ENCODE peak calls at places on chromosomes 13 and 19, in seven cellular contexts. M is tibial nerve, Q is A549, T is uterus, K is HepG2, R is right lobe of liver, Y is sigmoid colon. P is an unnamed sample.

GRCh38 chr19:55472463-55472862 is 4.0 kb upstream of the ZNF628 start:
- DNase-seq in M (no peak), Q (peak; percentile 80), T (no peak), K (peak; percentile 55), R (no peak), Y (no peak), P (no peak)

GRCh38 chr13:27830010-27830409 is 37.7 kb downstream of the GSX1 start:
- DNase-seq in M (peak; percentile 23), Q (peak; percentile 35), T (no peak), K (no peak), R (peak; percentile 77), Y (peak; percentile 62), P (no peak)

GRCh38 chr19:52369463-52370340 is at the start of gene ZNF880:
- DNase-seq in M (peak; percentile 93), Q (peak; percentile 66), T (peak; percentile 93), K (no peak), R (peak; percentile 78), Y (peak; percentile 96), P (peak; percentile 90)

GRCh38 chr13:72194531-72194930 is 327.5 kb upstream of the DACH1 start:
- DNase-seq in M (no peak), Q (no peak), T (no peak), K (no peak), R (no peak), Y (no peak), P (no peak)

GRCh38 chr19:19217110-19217509 is 5.4 kb downstream of the NCAN start:
- DNase-seq in M (no peak), Q (peak; percentile 78), T (no peak), K (peak; percentile 55), R (no peak), Y (no peak), P (no peak)

GRCh38 chr13:52085416-52085815 is 43.5 kb downstream of the NEK5 start:
- DNase-seq in M (no peak), Q (no peak), T (no peak), K (no peak), R (no peak), Y (no peak), P (no peak)

GRCh38 chr13:33799950-33800592 is 17.9 kb upstream of the RFC3 start:
- DNase-seq in M (no peak), Q (peak; percentile 45), T (no peak), K (peak; percentile 38), R (no peak), Y (no peak), P (no peak)

GRCh38 chr13:105255472-105255871 is 1280.0 kb downstream of the EFNB2 start:
- DNase-seq in M (no peak), Q (no peak), T (no peak), K (no peak), R (no peak), Y (no peak), P (no peak)

GRCh38 chr19:23440791-23441190 is 45.5 kb upstream of the ZNF91 start:
- DNase-seq in M (no peak), Q (peak; percentile 36), T (no peak), K (no peak), R (no peak), Y (no peak), P (no peak)

GRCh38 chr19:46515879-46516350 is 20.2 kb upstream of the PNMA8B start:
- DNase-seq in M (no peak), Q (peak; percentile 71), T (no peak), K (peak; percentile 23), R (no peak), Y (no peak), P (no peak)

DNA sequence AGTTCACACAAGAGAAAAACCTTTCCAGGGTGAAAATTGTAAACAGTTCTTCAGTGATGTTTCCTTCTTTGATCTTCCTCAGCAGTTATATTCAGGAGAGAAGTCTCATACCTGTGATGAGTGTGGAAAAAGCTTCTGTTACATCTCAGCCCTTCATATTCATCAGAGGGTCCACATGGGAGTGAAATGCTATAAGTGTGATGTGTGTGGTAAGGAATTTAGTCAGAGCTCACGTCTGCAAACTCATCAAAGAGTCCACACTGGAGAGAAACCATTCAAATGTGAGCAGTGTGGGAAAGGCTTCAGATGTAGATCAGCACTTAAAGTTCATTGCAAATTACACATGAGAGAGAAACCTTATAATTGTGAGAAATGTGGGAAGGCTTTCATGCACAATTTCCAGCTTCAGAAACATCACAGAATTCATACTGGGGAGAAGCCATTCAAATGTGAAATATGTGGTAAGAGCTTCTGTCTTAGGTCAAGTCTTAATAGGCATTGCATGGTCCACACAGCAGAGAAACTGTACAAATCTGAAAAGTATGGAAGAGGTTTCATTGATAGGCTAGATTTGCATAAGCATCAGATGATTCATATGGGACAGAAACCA is 6.9 kb downstream of the ZNF222 start:
- DNase-seq in M (no peak), Q (no peak), T (no peak), K (no peak), R (no peak), Y (no peak), P (no peak)
- H3K4me3 ChIP-seq in M (no peak overlapping the region), Q (no peak overlapping the region), T (no peak overlapping the region), K (no peak overlapping the region), R (no peak overlapping the region), Y (no peak overlapping the region), P (no peak overlapping the region)

GRCh38 chr19:15550847-15551182 is 42.5 kb downstream of the CYP4F22 start:
- DNase-seq in M (no peak), Q (peak; percentile 37), T (no peak), K (peak; percentile 16), R (no peak), Y (no peak), P (no peak)
- TF ChIP-seq CTCF in M (no peak), Q (peak; percentile 46), T (no peak), K (peak; percentile 58), R (no peak), Y (no peak), P (no peak)

GRCh38 chr19:50418186-50419021 is at the start of gene SPIB:
- DNase-seq in M (no peak), Q (no peak), T (no peak), K (no peak), R (no peak), Y (no peak), P (no peak)
- TF ChIP-seq POLR2A in M (no peak), Q (no peak), T (no peak), K (no peak), R (no peak), Y (no peak), P (no peak)

GRCh38 chr19:17468302-17469091 is 1.8 kb upstream of the SLC27A1 start:
- DNase-seq in M (no peak), Q (no peak), T (peak; percentile 42), K (no peak), R (no peak), Y (peak; percentile 91), P (peak; percentile 94)
- H3K4me3 ChIP-seq in M (peak overlapping the region; percentile 50), Q (peak overlapping the region; percentile 74), T (peak overlapping the region; percentile 78), K (peak overlapping the region; percentile 71), R (no peak overlapping the region), Y (peak overlapping the region; percentile 89), P (no peak overlapping the region)

DNA sequence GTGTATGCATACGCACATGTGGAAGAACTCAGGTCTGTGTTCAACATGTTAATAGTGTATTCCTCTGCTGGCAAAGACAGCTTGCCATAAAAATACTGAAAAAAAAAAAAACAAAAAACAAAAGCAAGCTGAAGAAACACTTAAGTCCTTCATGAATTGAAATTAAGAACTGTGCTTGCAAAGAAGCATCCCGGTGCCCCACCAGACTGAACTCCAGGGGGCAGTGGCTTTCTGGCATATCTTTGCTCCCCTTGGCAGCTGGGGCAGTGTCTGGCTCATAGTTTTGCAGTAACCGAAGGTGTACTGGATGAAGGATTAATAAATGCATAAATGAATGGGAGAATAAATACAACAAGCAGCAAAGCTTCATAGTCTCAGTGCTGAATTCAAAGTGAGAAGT is 187.6 kb downstream of the LHFPL6 start:
- DNase-seq in M (no peak), Q (peak; percentile 24), T (peak; percentile 53), K (no peak), R (no peak), Y (peak; percentile 77), P (no peak)
- TF ChIP-seq CTCF in M (peak; percentile 36), Q (peak; percentile 28), T (peak; percentile 40), K (peak; percentile 9), R (peak; percentile 27), Y (no peak), P (no peak)